ENCODE peak calls at places on chromosomes 12 and 14, in seven cellular contexts. C is endodermal cell, M is Peyer's patch, W is brain microvascular endothelial cell, Y is adrenal gland, L is sigmoid colon, V is dorsolateral prefrontal cortex. S is an unnamed sample.

GRCh38 chr12:48917857-48918537 is 7.3 kb downstream of the FKBP11 start:
- DNase-seq in C (no peak), M (peak; percentile 72), W (no peak), Y (no peak), L (no peak), V (no peak), S (no peak)

GRCh38 chr12:29743801-29744200 is 39.9 kb downstream of the TMTC1 start:
- DNase-seq in C (peak; percentile 63), M (no peak), W (peak; percentile 93), Y (no peak), L (no peak), V (no peak), S (peak; percentile 68)

GRCh38 chr12:54082402-54082892 is 28.8 kb downstream of the HOXC4 start:
- DNase-seq in C (peak; percentile 79), M (peak; percentile 71), W (no peak), Y (peak; percentile 50), L (peak; percentile 73), V (no peak), S (no peak)

GRCh38 chr12:124461851-124462623 is 105.4 kb downstream of the NCOR2 start:
- DNase-seq in C (no peak), M (no peak), W (no peak), Y (no peak), L (no peak), V (no peak), S (peak; percentile 25)

GRCh38 chr12:109999983-110000505 is 814 bp downstream of the ANKRD13A start:
- DNase-seq in C (peak; percentile 76), M (peak; percentile 61), W (no peak), Y (no peak), L (no peak), V (no peak), S (no peak)

GRCh38 chr12:52715416-52715815 is 12.1 kb upstream of the KRT77 start:
- DNase-seq in C (peak; percentile 93), M (no peak), W (no peak), Y (no peak), L (no peak), V (no peak), S (no peak)

GRCh38 chr12:11433664-11434063 is 38.3 kb upstream of the PRB2 start:
- DNase-seq in C (peak; percentile 55), M (no peak), W (no peak), Y (no peak), L (no peak), V (no peak), S (no peak)

GRCh38 chr12:64611430-64612286 is 1.4 kb downstream of the RASSF3 start:
- DNase-seq in C (peak; percentile 76), M (peak; percentile 57), W (peak; percentile 9), Y (peak; percentile 43), L (peak; percentile 80), V (no peak), S (no peak)

GRCh38 chr12:72535591-72535990 is 263.4 kb downstream of the TRHDE start:
- DNase-seq in C (no peak), M (no peak), W (no peak), Y (no peak), L (no peak), V (no peak), S (no peak)

GRCh38 chr12:56267443-56268071 is 815 bp downstream of the COQ10A start:
- DNase-seq in C (no peak), M (no peak), W (no peak), Y (peak; percentile 75), L (peak; percentile 80), V (no peak), S (no peak)

GRCh38 chr14:68643673-68644072 is 149.2 kb downstream of the ZFP36L1 start:
- DNase-seq in C (peak; percentile 35), M (no peak), W (no peak), Y (peak; percentile 10), L (no peak), V (no peak), S (no peak)

GRCh38 chr12:80313184-80313583 is 130.9 kb upstream of the PTPRQ start:
- DNase-seq in C (no peak), M (no peak), W (no peak), Y (no peak), L (no peak), V (no peak), S (no peak)

DNA sequence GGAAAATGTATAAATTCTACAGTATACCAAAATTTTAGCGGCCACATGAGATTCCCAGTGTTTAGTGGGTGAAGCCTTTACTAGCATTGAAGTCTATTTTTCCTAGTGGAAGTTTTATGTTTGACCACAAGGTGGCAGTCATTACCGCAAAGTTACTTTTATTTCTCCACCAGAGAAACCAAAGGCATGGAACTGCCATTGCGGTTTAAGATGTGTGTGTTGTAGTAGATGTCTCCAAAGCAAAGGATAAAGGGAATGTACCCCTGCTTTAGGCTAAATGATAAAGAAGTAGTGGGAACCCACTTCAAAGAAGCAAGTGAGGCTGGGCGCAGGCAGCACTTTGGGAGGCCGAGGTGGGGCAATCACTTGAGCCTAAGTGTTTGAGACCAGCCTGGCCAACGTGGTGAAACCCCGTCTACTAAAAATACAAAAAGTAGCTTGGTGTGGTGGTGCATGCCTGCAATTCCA is 140.5 kb downstream of the PRKCH start:
- DNase-seq in C (peak; percentile 65), M (no peak), W (peak; percentile 82), Y (peak; percentile 51), L (no peak), V (no peak), S (no peak)
- H3K27ac ChIP-seq in C (no peak overlapping the region), M (no peak overlapping the region), W (peak overlapping the region; percentile 97), Y (no peak overlapping the region), L (no peak overlapping the region), V (no peak overlapping the region), S (no peak overlapping the region)

DNA sequence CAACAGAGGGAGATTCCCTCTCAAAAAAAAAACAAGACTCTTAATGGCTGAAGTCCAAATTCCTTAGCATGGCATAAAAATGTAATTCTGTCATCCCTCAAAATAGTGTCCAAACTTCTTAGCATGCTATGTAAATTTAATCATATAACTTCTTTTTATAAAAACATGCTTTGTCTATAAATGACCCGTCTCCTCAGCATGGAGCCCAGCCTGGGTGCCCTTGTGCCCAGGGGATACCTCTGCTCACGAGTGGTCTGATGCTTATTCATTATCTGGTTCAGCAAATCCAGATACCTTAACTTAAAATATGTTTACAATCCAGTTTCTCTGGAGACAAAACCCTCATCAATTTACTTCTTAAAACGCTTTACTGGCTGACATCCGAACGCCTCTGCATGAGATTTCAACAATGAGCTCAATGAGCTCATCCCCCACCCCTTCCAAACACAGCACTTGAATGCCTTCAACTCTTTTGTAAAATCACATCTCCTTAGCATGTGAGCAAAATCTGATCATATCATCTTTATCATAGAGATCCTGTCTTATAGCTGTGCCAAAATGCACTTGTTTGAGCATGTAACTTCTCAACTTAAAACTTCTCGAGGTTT is 15.7 kb downstream of the RTL1 start:
- DNase-seq in C (no peak), M (no peak), W (no peak), Y (no peak), L (peak; percentile 33), V (no peak), S (no peak)
- H3K27me3 ChIP-seq in C (no peaks in the 10 kb centered on the region), M (no peaks in the 10 kb centered on the region), W (no peaks in the 10 kb centered on the region), Y (no peaks in the 10 kb centered on the region), L (no peaks in the 10 kb centered on the region), V (no peaks in the 10 kb centered on the region), S (peaks cover 25% of the 10 kb centered on the region)

GRCh38 chr14:100060766-100061165 is 4.5 kb upstream of the EVL start:
- DNase-seq in C (no peak), M (no peak), W (no peak), Y (no peak), L (no peak), V (no peak), S (no peak)

GRCh38 chr14:100065942-100066574 is 836 bp downstream of the EVL start:
- DNase-seq in C (no peak), M (peak; percentile 91), W (no peak), Y (no peak), L (no peak), V (no peak), S (no peak)

GRCh38 chr14:100065161-100065871 is at the start of gene EVL:
- DNase-seq in C (no peak), M (peak; percentile 93), W (no peak), Y (peak; percentile 29), L (no peak), V (no peak), S (no peak)

GRCh38 chr14:100062602-100063001 is 2.6 kb upstream of the EVL start:
- DNase-seq in C (no peak), M (no peak), W (no peak), Y (no peak), L (no peak), V (no peak), S (no peak)

DNA sequence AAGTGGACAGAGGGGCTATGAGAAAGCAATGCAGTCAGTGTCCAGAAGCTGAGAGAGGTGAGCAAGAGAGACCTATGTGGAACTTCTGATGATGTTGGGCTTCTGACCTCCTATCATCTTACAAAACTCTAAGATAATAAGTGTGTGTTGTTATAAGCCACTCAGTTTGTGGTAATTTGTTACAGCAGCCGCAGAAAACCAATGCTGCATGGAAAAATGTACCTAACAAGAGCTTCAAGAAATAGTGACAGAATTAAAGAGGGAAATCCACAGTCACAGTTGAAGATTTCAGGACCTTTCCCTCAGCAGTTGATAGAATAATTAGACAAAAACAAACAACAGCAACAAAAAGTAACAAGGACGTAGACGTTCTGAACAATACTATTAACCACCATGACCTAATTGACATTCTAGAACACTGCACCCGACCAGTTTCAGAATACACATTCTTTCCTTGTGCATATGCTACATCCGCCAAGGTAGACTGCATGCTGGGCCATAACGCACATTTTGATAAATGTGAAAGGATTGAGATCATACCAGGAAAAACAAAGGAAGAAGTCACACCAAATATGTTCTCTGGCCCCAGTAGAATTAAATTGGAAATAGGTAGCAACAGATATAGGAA is 1.8 kb upstream of the EVL start:
- DNase-seq in C (no peak), M (no peak), W (no peak), Y (no peak), L (no peak), V (no peak), S (no peak)
- H3K27ac ChIP-seq in C (no peak overlapping the region), M (peak overlapping the region; percentile 54), W (no peak overlapping the region), Y (no peak overlapping the region), L (no peak overlapping the region), V (no peak overlapping the region), S (no peak overlapping the region)

GRCh38 chr14:100160534-100160916 is 1.1 kb upstream of the DEGS2 start:
- DNase-seq in C (no peak), M (no peak), W (no peak), Y (no peak), L (no peak), V (no peak), S (no peak)
- H3K27me3 ChIP-seq in C (peaks cover 67% of the 10 kb centered on the region), M (no peaks in the 10 kb centered on the region), W (peaks cover 29% of the 10 kb centered on the region), Y (peaks cover 31% of the 10 kb centered on the region), L (peaks cover 41% of the 10 kb centered on the region), V (no peaks in the 10 kb centered on the region), S (peaks cover 69% of the 10 kb centered on the region)

DNA sequence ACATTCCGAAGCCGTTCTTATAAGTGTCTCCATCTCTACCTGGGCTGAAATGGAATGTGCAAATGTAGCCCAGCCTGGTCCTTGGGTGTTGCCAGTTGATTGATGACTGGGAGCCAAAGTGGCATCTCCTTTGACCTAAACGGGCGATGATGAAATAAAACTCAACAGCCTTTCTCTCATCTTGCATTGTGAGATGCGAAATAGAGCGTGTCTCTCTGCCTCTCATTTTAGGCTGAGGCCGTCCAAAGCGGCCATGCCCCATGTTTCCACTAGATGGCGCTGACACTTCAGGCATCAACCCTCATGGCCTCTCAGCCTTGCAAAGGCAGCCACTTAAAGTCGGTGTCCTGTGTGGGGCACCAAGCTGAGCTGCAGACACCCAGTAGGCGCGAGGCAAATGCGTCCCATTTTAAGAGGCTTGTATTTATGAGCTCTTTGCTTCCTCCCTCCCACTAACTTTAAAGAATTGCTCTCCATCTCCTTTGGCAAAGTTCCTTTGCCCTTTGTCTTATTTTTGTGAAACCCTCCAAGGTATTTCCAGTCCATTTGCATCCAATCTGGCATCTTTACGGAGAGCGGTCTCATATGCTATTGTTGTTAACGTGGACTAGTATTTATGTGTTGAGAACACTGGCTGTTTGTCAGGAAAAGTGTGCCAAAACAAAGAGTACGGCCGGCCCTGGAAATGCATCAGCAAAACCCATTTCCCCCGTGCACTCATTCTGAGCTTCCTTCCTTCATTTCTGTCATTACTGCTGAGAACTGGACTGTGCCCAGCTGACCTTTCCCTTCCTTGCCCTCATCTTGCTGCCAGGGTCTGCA is 25.0 kb downstream of the GPRC5A start:
- DNase-seq in C (peak; percentile 98), M (peak; percentile 95), W (peak; percentile 74), Y (peak; percentile 77), L (peak; percentile 91), V (peak; percentile 86), S (peak; percentile 53)
- H3K27ac ChIP-seq in C (no peak overlapping the region), M (no peak overlapping the region), W (no peak overlapping the region), Y (no peak overlapping the region), L (peak overlapping the region; percentile 31), V (peak overlapping the region; percentile 88), S (no peak overlapping the region)